ENCODE peak calls at places on chromosomes 13 and 19, in six cellular contexts. One of them, this sample, is unnamed.

GRCh38 chr13:85529216-85529590 is 270.0 kb downstream of the SLITRK6 start:
- DNase-seq in nephron progenitor cell: no peak
- DNase-seq in ovary: no peak
- DNase-seq in mucosa of descending colon: no peak
- DNase-seq in Caco-2: no peak
- DNase-seq in neural crest cell: no peak
- DNase-seq in this sample: no peak

GRCh38 chr19:8532170-8532569 is 18.2 kb upstream of the ZNF414 start:
- DNase-seq in nephron progenitor cell: no peak
- DNase-seq in ovary: no peak
- DNase-seq in mucosa of descending colon: no peak
- DNase-seq in Caco-2: no peak
- DNase-seq in neural crest cell: no peak
- DNase-seq in this sample: no peak

GRCh38 chr19:49560358-49560900 is 19.9 kb downstream of the NOSIP start:
- DNase-seq in nephron progenitor cell: no peak
- DNase-seq in ovary: no peak
- DNase-seq in mucosa of descending colon: peak
- DNase-seq in Caco-2: no peak
- DNase-seq in neural crest cell: no peak
- DNase-seq in this sample: no peak

GRCh38 chr19:47483800-47484690 is at the start of gene KPTN:
- DNase-seq in nephron progenitor cell: peak
- DNase-seq in ovary: peak
- DNase-seq in mucosa of descending colon: peak
- DNase-seq in Caco-2: peak
- DNase-seq in neural crest cell: peak
- DNase-seq in this sample: peak

GRCh38 chr13:62119739-62120700 is 704.4 kb upstream of the PCDH20 start:
- DNase-seq in nephron progenitor cell: no peak
- DNase-seq in ovary: no peak
- DNase-seq in mucosa of descending colon: no peak
- DNase-seq in Caco-2: no peak
- DNase-seq in neural crest cell: no peak
- DNase-seq in this sample: no peak

GRCh38 chr13:59270327-59270726 is 893.4 kb downstream of the DIAPH3 start:
- DNase-seq in nephron progenitor cell: no peak
- DNase-seq in ovary: no peak
- DNase-seq in mucosa of descending colon: no peak
- DNase-seq in Caco-2: no peak
- DNase-seq in neural crest cell: no peak
- DNase-seq in this sample: no peak

GRCh38 chr19:15170345-15170744 is 30.4 kb downstream of the NOTCH3 start:
- DNase-seq in nephron progenitor cell: no peak
- DNase-seq in ovary: no peak
- DNase-seq in mucosa of descending colon: no peak
- DNase-seq in Caco-2: no peak
- DNase-seq in neural crest cell: no peak
- DNase-seq in this sample: no peak

GRCh38 chr19:17419154-17419490 is 725 bp upstream of the MVB12A start:
- DNase-seq in nephron progenitor cell: no peak
- DNase-seq in ovary: no peak
- DNase-seq in mucosa of descending colon: no peak
- DNase-seq in Caco-2: no peak
- DNase-seq in neural crest cell: no peak
- DNase-seq in this sample: no peak

GRCh38 chr19:40920300-40921004 is 38.4 kb upstream of the CYP2A7 start:
- DNase-seq in nephron progenitor cell: no peak
- DNase-seq in ovary: no peak
- DNase-seq in mucosa of descending colon: no peak
- DNase-seq in Caco-2: no peak
- DNase-seq in neural crest cell: no peak
- DNase-seq in this sample: no peak

GRCh38 chr19:48490980-48491792 is 20.4 kb downstream of the LMTK3 start:
- DNase-seq in nephron progenitor cell: peak
- DNase-seq in ovary: peak
- DNase-seq in mucosa of descending colon: no peak
- DNase-seq in Caco-2: no peak
- DNase-seq in neural crest cell: no peak
- DNase-seq in this sample: peak

GRCh38 chr13:101291216-101291615 is 125.1 kb downstream of the NALCN start:
- DNase-seq in nephron progenitor cell: no peak
- DNase-seq in ovary: no peak
- DNase-seq in mucosa of descending colon: no peak
- DNase-seq in Caco-2: no peak
- DNase-seq in neural crest cell: no peak
- DNase-seq in this sample: no peak

GRCh38 chr13:112911285-112911701 is 57.7 kb upstream of the MCF2L start:
- DNase-seq in nephron progenitor cell: no peak
- DNase-seq in ovary: no peak
- DNase-seq in mucosa of descending colon: no peak
- DNase-seq in Caco-2: no peak
- DNase-seq in neural crest cell: no peak
- DNase-seq in this sample: no peak

GRCh38 chr19:19540707-19541515 is 2.8 kb downstream of the CILP2 start:
- DNase-seq in nephron progenitor cell: peak
- DNase-seq in ovary: no peak
- DNase-seq in mucosa of descending colon: peak
- DNase-seq in Caco-2: peak
- DNase-seq in neural crest cell: no peak
- DNase-seq in this sample: peak

GRCh38 chr19:4780860-4781259 is 10.7 kb upstream of the FEM1A start:
- DNase-seq in nephron progenitor cell: no peak
- DNase-seq in ovary: no peak
- DNase-seq in mucosa of descending colon: no peak
- DNase-seq in Caco-2: no peak
- DNase-seq in neural crest cell: no peak
- DNase-seq in this sample: no peak

GRCh38 chr13:38223093-38223492 is 126.6 kb upstream of the UFM1 start:
- DNase-seq in nephron progenitor cell: peak
- DNase-seq in ovary: no peak
- DNase-seq in mucosa of descending colon: no peak
- DNase-seq in Caco-2: peak
- DNase-seq in neural crest cell: no peak
- DNase-seq in this sample: no peak

GRCh38 chr19:41877916-41878905 is 1.1 kb downstream of the CD79A start:
- DNase-seq in nephron progenitor cell: no peak
- DNase-seq in ovary: no peak
- DNase-seq in mucosa of descending colon: no peak
- DNase-seq in Caco-2: no peak
- DNase-seq in neural crest cell: no peak
- DNase-seq in this sample: no peak

GRCh38 chr13:76440568-76440967 is 445.6 kb downstream of the KCTD12 start:
- DNase-seq in nephron progenitor cell: no peak
- DNase-seq in ovary: no peak
- DNase-seq in mucosa of descending colon: no peak
- DNase-seq in Caco-2: no peak
- DNase-seq in neural crest cell: no peak
- DNase-seq in this sample: no peak

GRCh38 chr19:31470229-31470939 is 121.1 kb upstream of the TSHZ3 start:
- DNase-seq in nephron progenitor cell: no peak
- DNase-seq in ovary: no peak
- DNase-seq in mucosa of descending colon: no peak
- DNase-seq in Caco-2: no peak
- DNase-seq in neural crest cell: no peak
- DNase-seq in this sample: no peak

GRCh38 chr19:54875506-54875905 is 1.5 kb downstream of the FCAR start:
- DNase-seq in nephron progenitor cell: no peak
- DNase-seq in ovary: no peak
- DNase-seq in mucosa of descending colon: no peak
- DNase-seq in Caco-2: no peak
- DNase-seq in neural crest cell: no peak
- DNase-seq in this sample: no peak

GRCh38 chr19:7978196-7978825 is 27.1 kb downstream of the ELAVL1 start:
- DNase-seq in nephron progenitor cell: no peak
- DNase-seq in ovary: no peak
- DNase-seq in mucosa of descending colon: no peak
- DNase-seq in Caco-2: no peak
- DNase-seq in neural crest cell: no peak
- DNase-seq in this sample: no peak

GRCh38 chr13:44710576-44710975 is 134.4 kb upstream of the TSC22D1 start:
- DNase-seq in nephron progenitor cell: no peak
- DNase-seq in ovary: no peak
- DNase-seq in mucosa of descending colon: no peak
- DNase-seq in Caco-2: no peak
- DNase-seq in neural crest cell: no peak
- DNase-seq in this sample: peak

GRCh38 chr13:24341439-24341838 is 32.1 kb downstream of the C1QTNF9 start:
- DNase-seq in nephron progenitor cell: no peak
- DNase-seq in ovary: no peak
- DNase-seq in mucosa of descending colon: no peak
- DNase-seq in Caco-2: no peak
- DNase-seq in neural crest cell: no peak
- DNase-seq in this sample: no peak

GRCh38 chr13:27928353-27928804 is 8.6 kb downstream of the PDX1 start:
- DNase-seq in nephron progenitor cell: no peak
- DNase-seq in ovary: no peak
- DNase-seq in mucosa of descending colon: no peak
- DNase-seq in Caco-2: no peak
- DNase-seq in neural crest cell: no peak
- DNase-seq in this sample: no peak

GRCh38 chr13:30412351-30412750 is 9.9 kb upstream of the UBE2L5 start:
- DNase-seq in nephron progenitor cell: no peak
- DNase-seq in ovary: no peak
- DNase-seq in mucosa of descending colon: no peak
- DNase-seq in Caco-2: no peak
- DNase-seq in neural crest cell: no peak
- DNase-seq in this sample: no peak

GRCh38 chr19:38831142-38831605 is 420 bp downstream of the ECH1 start:
- DNase-seq in nephron progenitor cell: peak
- DNase-seq in ovary: peak
- DNase-seq in mucosa of descending colon: peak
- DNase-seq in Caco-2: peak
- DNase-seq in neural crest cell: peak
- DNase-seq in this sample: peak

GRCh38 chr19:4795400-4795799 is 3.9 kb downstream of the FEM1A start:
- DNase-seq in nephron progenitor cell: no peak
- DNase-seq in ovary: no peak
- DNase-seq in mucosa of descending colon: no peak
- DNase-seq in Caco-2: no peak
- DNase-seq in neural crest cell: no peak
- DNase-seq in this sample: no peak

GRCh38 chr19:10729406-10729805 is 11.5 kb downstream of the DNM2 start:
- DNase-seq in nephron progenitor cell: no peak
- DNase-seq in ovary: no peak
- DNase-seq in mucosa of descending colon: no peak
- DNase-seq in Caco-2: no peak
- DNase-seq in neural crest cell: no peak
- DNase-seq in this sample: no peak

GRCh38 chr19:39246951-39247669 is 1.5 kb downstream of the IFNL4 start:
- DNase-seq in nephron progenitor cell: peak
- DNase-seq in ovary: peak
- DNase-seq in mucosa of descending colon: peak
- DNase-seq in Caco-2: no peak
- DNase-seq in neural crest cell: peak
- DNase-seq in this sample: no peak

DNA sequence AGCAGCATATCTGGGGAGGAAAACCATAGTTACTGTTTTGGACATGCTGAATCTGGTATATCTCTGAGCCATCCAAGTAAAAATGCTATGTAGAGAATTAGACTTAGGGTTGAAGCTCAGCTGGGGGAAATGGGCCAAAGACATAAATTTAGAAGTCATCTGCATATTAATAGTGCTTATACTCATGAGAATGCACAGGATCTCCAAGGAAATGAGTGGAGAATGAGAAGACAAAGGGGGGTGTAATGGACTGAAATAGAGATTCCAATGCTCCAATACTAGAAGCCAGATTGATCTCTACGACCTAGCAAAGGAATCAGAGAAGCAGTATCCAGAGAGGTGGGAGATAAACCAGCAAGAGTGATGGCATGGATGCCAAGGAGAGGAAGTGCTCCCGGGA is 10.3 kb upstream of the FAM124A start:
- DNase-seq in nephron progenitor cell: no peak
- DNase-seq in ovary: no peak
- DNase-seq in mucosa of descending colon: no peak
- DNase-seq in Caco-2: no peak
- DNase-seq in neural crest cell: no peak
- DNase-seq in this sample: no peak
- TF ChIP-seq CTCF in nephron progenitor cell: no peak
- TF ChIP-seq CTCF in ovary: no peak
- TF ChIP-seq CTCF in mucosa of descending colon: no peak
- TF ChIP-seq CTCF in Caco-2: no peak
- TF ChIP-seq CTCF in neural crest cell: no peak
- TF ChIP-seq CTCF in this sample: no peak

GRCh38 chr13:105105471-105105870 is 1430.0 kb downstream of the EFNB2 start:
- DNase-seq in nephron progenitor cell: no peak
- DNase-seq in ovary: no peak
- DNase-seq in mucosa of descending colon: no peak
- DNase-seq in Caco-2: no peak
- DNase-seq in neural crest cell: no peak
- DNase-seq in this sample: no peak
- TF ChIP-seq CTCF in nephron progenitor cell: no peak
- TF ChIP-seq CTCF in ovary: no peak
- TF ChIP-seq CTCF in mucosa of descending colon: no peak
- TF ChIP-seq CTCF in Caco-2: no peak
- TF ChIP-seq CTCF in neural crest cell: no peak
- TF ChIP-seq CTCF in this sample: no peak

GRCh38 chr13:51913421-51914136 is 51.8 kb downstream of the CCDC70 start:
- DNase-seq in nephron progenitor cell: no peak
- DNase-seq in ovary: no peak
- DNase-seq in mucosa of descending colon: no peak
- DNase-seq in Caco-2: no peak
- DNase-seq in neural crest cell: no peak
- DNase-seq in this sample: no peak
- TF ChIP-seq CTCF in nephron progenitor cell: no peak
- TF ChIP-seq CTCF in ovary: no peak
- TF ChIP-seq CTCF in mucosa of descending colon: no peak
- TF ChIP-seq CTCF in Caco-2: peak
- TF ChIP-seq CTCF in neural crest cell: no peak
- TF ChIP-seq CTCF in this sample: no peak

DNA sequence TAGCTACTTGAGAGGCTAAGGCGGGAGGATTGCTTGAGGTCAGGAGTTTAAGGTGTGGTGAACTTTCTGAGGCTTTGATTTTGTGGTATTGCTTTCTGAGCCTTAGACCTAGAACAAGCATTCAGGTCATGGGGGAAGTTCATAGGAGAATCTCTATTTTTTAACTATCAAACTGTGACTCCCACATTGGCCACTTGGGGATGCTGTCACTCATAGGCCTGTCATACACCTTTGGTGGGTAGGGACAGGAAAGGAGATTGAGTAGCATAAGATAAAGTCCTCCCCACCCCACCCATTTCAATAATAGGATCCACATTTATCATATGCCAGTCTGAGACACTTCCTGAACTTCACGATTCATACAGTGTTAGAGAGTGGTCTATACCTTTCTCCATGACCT is 41.9 kb upstream of the PSG2 start:
- DNase-seq in nephron progenitor cell: no peak
- DNase-seq in ovary: no peak
- DNase-seq in mucosa of descending colon: no peak
- DNase-seq in Caco-2: no peak
- DNase-seq in neural crest cell: no peak
- DNase-seq in this sample: no peak
- TF ChIP-seq CTCF in nephron progenitor cell: no peak
- TF ChIP-seq CTCF in ovary: no peak
- TF ChIP-seq CTCF in mucosa of descending colon: no peak
- TF ChIP-seq CTCF in Caco-2: no peak
- TF ChIP-seq CTCF in neural crest cell: no peak
- TF ChIP-seq CTCF in this sample: no peak

GRCh38 chr19:3360494-3361383 is 5.6 kb upstream of the NFIC start:
- DNase-seq in nephron progenitor cell: peak
- DNase-seq in ovary: peak
- DNase-seq in mucosa of descending colon: peak
- DNase-seq in Caco-2: no peak
- DNase-seq in neural crest cell: no peak
- DNase-seq in this sample: no peak
- TF ChIP-seq CTCF in nephron progenitor cell: no peak
- TF ChIP-seq CTCF in ovary: peak
- TF ChIP-seq CTCF in mucosa of descending colon: no peak
- TF ChIP-seq CTCF in Caco-2: no peak
- TF ChIP-seq CTCF in neural crest cell: no peak
- TF ChIP-seq CTCF in this sample: no peak

This sample was measured in Calu3.